ENCODE peak calls at places on chromosomes 13 and 19, in six cellular contexts. L, S, V, R, J and D are unnamed samples.

GRCh38 chr19:33621811-33622504 is at the start of gene CHST8:
- DNase-seq in J (peak), S (no peak), L (peak), V (peak), R (no peak), D (peak)

GRCh38 chr13:100789025-100789424 is 114.4 kb upstream of the TMTC4 start:
- DNase-seq in S (no peak), J (no peak), L (no peak), R (no peak), V (no peak), D (no peak)

GRCh38 chr13:39876258-39876657 is 220.8 kb downstream of the COG6 start:
- DNase-seq in R (no peak), J (no peak), L (no peak), V (peak), S (no peak), D (no peak)

GRCh38 chr19:15629003-15629880 is 11.5 kb upstream of the CYP4F3 start:
- DNase-seq in S (peak), V (peak), L (peak), R (peak), J (peak), D (peak)

GRCh38 chr13:85659493-85659892 is 139.7 kb downstream of the SLITRK6 start:
- DNase-seq in S (no peak), V (peak), L (no peak), R (no peak), J (no peak), D (no peak)

GRCh38 chr13:98363326-98363725 is 186.3 kb upstream of the RNF113B start:
- DNase-seq in R (no peak), L (no peak), S (no peak), V (no peak), J (no peak), D (no peak)

GRCh38 chr13:27662738-27663470 is 41.2 kb downstream of the POLR1D start:
- DNase-seq in L (no peak), S (no peak), V (no peak), J (no peak), R (no peak), D (peak)

GRCh38 chr19:3554254-3555083 is 2.9 kb downstream of the MFSD12 start:
- DNase-seq in J (no peak), V (no peak), S (no peak), R (no peak), L (no peak), D (no peak)

GRCh38 chr19:4455742-4456565 is 1.6 kb downstream of the UBXN6 start:
- DNase-seq in J (peak), V (peak), R (no peak), L (no peak), S (no peak), D (peak)

GRCh38 chr19:21046489-21046888 is 26.0 kb downstream of the ZNF430 start:
- DNase-seq in J (no peak), V (no peak), R (no peak), L (no peak), S (no peak), D (no peak)

GRCh38 chr13:37134411-37135041 is 29.1 kb upstream of the CSNK1A1L start:
- DNase-seq in J (no peak), R (no peak), V (peak), L (no peak), S (no peak), D (no peak)

GRCh38 chr13:26752671-26753070 is 7.9 kb downstream of the GPR12 start:
- DNase-seq in S (no peak), J (no peak), V (no peak), L (no peak), R (no peak), D (no peak)

GRCh38 chr19:35107541-35107939 is 8.1 kb upstream of the FXYD3 start:
- DNase-seq in V (peak), J (no peak), R (no peak), L (no peak), S (no peak), D (peak)

GRCh38 chr19:41845051-41845590 is 279 bp downstream of the DMRTC2 start:
- DNase-seq in V (no peak), S (no peak), L (no peak), R (no peak), J (no peak), D (no peak)